ENCODE peak calls at places on chromosomes 7 and 10, in six cellular contexts. Q, K, I, V, U and M are unnamed samples. For H3K9me3, the result is how much of the 10 kb centered on the place peaks cover.

GRCh38 chr10:21675157-21675796 is 141.2 kb downstream of the MLLT10 start:
- DNase-seq in Q (no peak), K (peak), I (peak), V (peak), U (peak), M (no peak)

GRCh38 chr7:121620206-121620605 is 224.1 kb upstream of the FAM3C start:
- DNase-seq in Q (no peak), K (no peak), I (no peak), V (no peak), U (no peak), M (no peak)

GRCh38 chr10:15562116-15562515 is 157.6 kb downstream of the ITGA8 start:
- DNase-seq in Q (no peak), K (no peak), I (no peak), V (no peak), U (no peak), M (no peak)

GRCh38 chr7:116706668-116707126 is 34.7 kb downstream of the MET start:
- DNase-seq in Q (no peak), K (no peak), I (no peak), V (peak), U (no peak), M (no peak)

GRCh38 chr10:76881477-76882220 is 756.0 kb downstream of the KCNMA1 start:
- DNase-seq in Q (no peak), K (no peak), I (no peak), V (no peak), U (no peak), M (no peak)

GRCh38 chr7:87225696-87226095 is 6.2 kb upstream of the TMEM243 start:
- DNase-seq in Q (no peak), K (no peak), I (no peak), V (peak), U (no peak), M (no peak)

GRCh38 chr7:152674860-152675760 is 831 bp downstream of the XRCC2 start:
- DNase-seq in Q (no peak), K (no peak), I (peak), V (peak), U (no peak), M (no peak)

GRCh38 chr7:148503900-148504487 is 86.6 kb upstream of the C7orf33 start:
- DNase-seq in Q (no peak), K (no peak), I (peak), V (peak), U (no peak), M (no peak)

GRCh38 chr7:47046949-47047348 is 535.0 kb downstream of the TNS3 start:
- DNase-seq in Q (no peak), K (no peak), I (no peak), V (no peak), U (peak), M (no peak)

GRCh38 chr7:141737118-141737835 is 881 bp upstream of the SSBP1 start:
- DNase-seq in Q (no peak), K (no peak), I (peak), V (peak), U (no peak), M (no peak)

GRCh38 chr10:104435822-104436221 is 82.2 kb downstream of the CFAP58 start:
- DNase-seq in Q (no peak), K (no peak), I (peak), V (no peak), U (no peak), M (no peak)

GRCh38 chr7:33771422-33771821 is 133.9 kb upstream of the BMPER start:
- DNase-seq in Q (no peak), K (no peak), I (no peak), V (no peak), U (no peak), M (no peak)

GRCh38 chr7:15764986-15765385 is 78.5 kb upstream of the MEOX2 start:
- DNase-seq in Q (no peak), K (no peak), I (no peak), V (no peak), U (peak), M (no peak)

GRCh38 chr10:87618470-87619423 is 40.9 kb upstream of the PAPSS2 start:
- DNase-seq in Q (peak), K (no peak), I (no peak), V (peak), U (no peak), M (no peak)

GRCh38 chr10:55374917-55375316 is 573.9 kb upstream of the PCDH15 start:
- DNase-seq in Q (no peak), K (no peak), I (no peak), V (no peak), U (no peak), M (no peak)

GRCh38 chr10:32938554-32939061 is 19.4 kb downstream of the ITGB1 start:
- DNase-seq in Q (no peak), K (no peak), I (peak), V (peak), U (peak), M (peak)

GRCh38 chr10:30373596-30374327 is 24.7 kb upstream of the MTPAP start:
- DNase-seq in Q (no peak), K (no peak), I (no peak), V (no peak), U (no peak), M (no peak)

GRCh38 chr10:133378251-133379096 is 588 bp upstream of the PAOX start:
- DNase-seq in Q (peak), K (peak), I (peak), V (peak), U (peak), M (peak)

GRCh38 chr10:5629789-5630436 is 36.5 kb downstream of the ASB13 start:
- DNase-seq in Q (peak), K (peak), I (peak), V (peak), U (peak), M (peak)

DNA sequence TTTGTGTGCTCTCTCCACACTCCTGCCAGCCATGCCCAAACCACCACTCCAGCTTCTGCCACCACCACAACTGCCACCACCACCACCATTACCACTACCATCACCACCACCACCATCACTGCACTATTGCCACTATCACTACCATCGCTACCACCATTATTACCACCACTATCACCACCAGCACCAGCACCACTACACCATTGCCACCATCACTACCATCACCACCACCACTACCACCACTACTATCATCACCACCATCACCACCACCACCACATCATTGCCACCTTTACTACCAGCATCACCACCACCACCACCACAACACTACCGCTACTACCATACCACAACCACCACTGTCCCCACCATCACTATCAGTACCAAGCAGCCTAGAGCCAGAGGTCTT is 26.0 kb upstream of the ZNF800 start:
- DNase-seq in Q (no peak), K (no peak), I (no peak), V (no peak), U (no peak), M (no peak)
- H3K9me3 ChIP-seq in Q (under half), K (under half), I (under half), V (under half), U (under half), M (under half)

GRCh38 chr10:71244638-71245419 is 32.5 kb downstream of the UNC5B start:
- DNase-seq in Q (no peak), K (no peak), I (peak), V (no peak), U (peak), M (peak)

GRCh38 chr10:71243756-71244637 is 31.6 kb downstream of the UNC5B start:
- DNase-seq in Q (no peak), K (no peak), I (no peak), V (peak), U (peak), M (no peak)

GRCh38 chr10:71247306-71247705 is 34.9 kb downstream of the UNC5B start:
- DNase-seq in Q (no peak), K (no peak), I (no peak), V (no peak), U (no peak), M (no peak)

GRCh38 chr10:71246591-71247143 is 34.3 kb downstream of the UNC5B start:
- DNase-seq in Q (no peak), K (no peak), I (no peak), V (peak), U (no peak), M (no peak)

GRCh38 chr10:71245420-71246325 is 33.3 kb downstream of the UNC5B start:
- DNase-seq in Q (no peak), K (no peak), I (no peak), V (no peak), U (peak), M (no peak)
- H3K27ac ChIP-seq in Q (no peak), K (no peak), I (peak), V (no peak), U (peak), M (peak)

GRCh38 chr10:72277996-72278667 is 4.4 kb downstream of the DDIT4 start:
- DNase-seq in Q (no peak), K (no peak), I (no peak), V (peak), U (no peak), M (no peak)

GRCh38 chr10:72278668-72279393 is 5.1 kb downstream of the DDIT4 start:
- DNase-seq in Q (no peak), K (no peak), I (no peak), V (peak), U (no peak), M (no peak)

GRCh38 chr10:72276421-72277339 is 3.0 kb downstream of the DDIT4 start:
- DNase-seq in Q (peak), K (no peak), I (no peak), V (peak), U (peak), M (no peak)

GRCh38 chr10:72276013-72276387 is 2.3 kb downstream of the DDIT4 start:
- DNase-seq in Q (peak), K (no peak), I (no peak), V (peak), U (peak), M (no peak)

GRCh38 chr10:72277340-72277995 is 3.7 kb downstream of the DDIT4 start:
- DNase-seq in Q (no peak), K (no peak), I (no peak), V (peak), U (no peak), M (no peak)
- H3K4me3 ChIP-seq in Q (no peak), K (no peak), I (no peak), V (no peak), U (no peak), M (no peak)

DNA sequence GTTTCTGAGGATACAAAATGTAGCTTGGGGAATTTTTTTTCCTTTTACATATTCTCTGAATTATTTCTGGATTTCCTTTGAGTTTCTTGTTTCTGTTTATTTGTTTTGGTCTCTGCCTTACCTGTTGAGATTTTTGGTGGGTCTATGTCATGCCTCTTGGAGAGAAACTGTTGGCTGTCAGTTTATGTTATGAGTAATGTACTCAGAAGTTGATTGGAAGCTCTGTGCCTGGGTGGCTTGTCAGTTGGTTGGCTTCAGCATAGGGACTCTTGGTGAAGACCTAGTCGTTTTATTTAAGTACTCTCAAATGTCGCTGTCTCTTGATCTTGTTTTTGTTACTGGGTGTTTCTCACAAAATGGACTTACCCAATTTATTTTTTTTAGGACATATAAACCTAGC is 132.4 kb downstream of the CDK14 start:
- DNase-seq in Q (no peak), K (no peak), I (no peak), V (no peak), U (no peak), M (no peak)
- H3K9me3 ChIP-seq in Q (under half), K (under half), I (under half), V (under half), U (under half), M (under half)

DNA sequence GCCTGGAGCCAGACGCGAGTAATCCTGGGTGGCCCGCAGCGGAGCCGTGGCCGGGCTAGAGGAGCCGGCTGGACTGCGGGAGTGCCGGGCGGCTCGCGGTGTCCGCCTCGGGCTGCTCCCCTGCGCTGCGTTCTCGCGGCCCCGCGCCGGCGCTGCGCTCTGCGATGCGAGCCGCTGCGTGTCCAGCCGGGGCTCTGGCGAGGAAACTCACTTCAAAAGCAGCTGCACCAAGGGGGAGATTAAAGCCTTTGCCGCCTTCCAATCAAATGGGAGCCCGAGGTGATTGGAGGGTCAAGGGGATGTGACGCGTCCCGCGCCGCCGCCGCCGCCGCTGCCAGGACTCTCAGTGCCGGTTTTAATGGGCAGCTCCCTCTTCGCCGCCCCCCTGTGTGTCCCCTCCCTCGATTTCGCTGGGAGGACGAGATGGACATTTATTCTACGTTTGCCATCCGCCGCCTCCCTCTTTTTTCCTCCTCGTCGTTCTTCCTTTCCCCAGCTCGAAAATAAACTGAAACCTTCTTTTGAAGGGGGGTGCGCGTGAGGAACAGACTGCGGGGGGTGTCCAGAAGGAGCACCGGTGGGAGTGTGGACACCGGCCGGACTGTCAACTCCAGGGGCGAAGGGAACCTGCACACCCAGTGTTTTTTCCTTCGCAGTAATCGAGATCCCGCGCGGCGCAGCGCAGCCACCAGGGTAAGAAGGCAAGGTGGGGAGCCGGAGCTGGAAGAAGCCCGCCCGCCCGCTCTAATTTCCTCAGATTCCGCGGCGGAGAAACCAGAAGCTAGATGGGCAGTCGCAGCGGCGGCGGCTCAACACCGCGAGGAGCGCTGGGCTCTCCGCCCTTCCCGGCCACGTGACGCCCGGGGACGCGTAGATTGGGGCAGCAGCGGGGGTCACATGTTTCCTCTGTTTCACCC is at the start of gene ZNF503:
- DNase-seq in Q (peak), K (peak), I (peak), V (peak), U (peak), M (peak)
- H3K27ac ChIP-seq in Q (peak), K (peak), I (peak), V (peak), U (peak), M (peak)

DNA sequence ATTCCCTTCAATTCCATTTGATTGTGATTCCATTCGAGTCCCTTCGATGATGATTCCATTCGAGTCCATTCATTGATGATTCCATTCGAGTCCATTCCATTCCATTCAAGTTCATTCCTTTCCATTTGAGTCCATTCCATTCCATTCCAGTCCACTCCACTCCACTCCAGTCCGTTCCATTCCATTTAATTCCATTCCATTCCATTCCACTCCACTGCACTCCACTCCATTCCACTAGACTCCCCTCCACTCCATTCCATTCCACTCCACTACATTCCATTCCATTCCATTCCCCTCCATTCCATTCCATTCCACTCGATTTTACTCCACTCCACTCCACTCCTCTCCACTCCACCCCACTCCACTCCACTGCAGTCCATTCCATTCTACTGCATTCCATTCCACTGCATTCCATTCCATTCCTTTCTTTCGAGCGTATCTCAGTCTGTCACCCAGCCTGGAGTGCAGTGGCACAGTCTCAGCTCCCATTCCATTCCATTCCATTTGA is 115.7 kb downstream of the ZNF92 start:
- DNase-seq in Q (no peak), K (no peak), I (no peak), V (no peak), U (no peak), M (no peak)
- H3K4me3 ChIP-seq in Q (no peak), K (no peak), I (no peak), V (no peak), U (no peak), M (no peak)

GRCh38 chr10:82313401-82313800 is 438.4 kb downstream of the NRG3 start:
- DNase-seq in Q (no peak), K (no peak), I (no peak), V (no peak), U (no peak), M (no peak)

GRCh38 chr10:82321734-82322133 is 446.7 kb downstream of the NRG3 start:
- DNase-seq in Q (no peak), K (no peak), I (no peak), V (no peak), U (no peak), M (no peak)

GRCh38 chr10:82319558-82319957 is 444.6 kb downstream of the NRG3 start:
- DNase-seq in Q (no peak), K (no peak), I (no peak), V (no peak), U (no peak), M (no peak)

GRCh38 chr10:82318533-82318932 is 443.5 kb downstream of the NRG3 start:
- DNase-seq in Q (no peak), K (no peak), I (no peak), V (no peak), U (no peak), M (no peak)

GRCh38 chr10:82319046-82319445 is 444.1 kb downstream of the NRG3 start:
- DNase-seq in Q (no peak), K (no peak), I (no peak), V (no peak), U (no peak), M (no peak)
- H3K9me3 ChIP-seq in Q (under half), K (under half), I (under half), V (under half), U (under half), M (under half)

DNA sequence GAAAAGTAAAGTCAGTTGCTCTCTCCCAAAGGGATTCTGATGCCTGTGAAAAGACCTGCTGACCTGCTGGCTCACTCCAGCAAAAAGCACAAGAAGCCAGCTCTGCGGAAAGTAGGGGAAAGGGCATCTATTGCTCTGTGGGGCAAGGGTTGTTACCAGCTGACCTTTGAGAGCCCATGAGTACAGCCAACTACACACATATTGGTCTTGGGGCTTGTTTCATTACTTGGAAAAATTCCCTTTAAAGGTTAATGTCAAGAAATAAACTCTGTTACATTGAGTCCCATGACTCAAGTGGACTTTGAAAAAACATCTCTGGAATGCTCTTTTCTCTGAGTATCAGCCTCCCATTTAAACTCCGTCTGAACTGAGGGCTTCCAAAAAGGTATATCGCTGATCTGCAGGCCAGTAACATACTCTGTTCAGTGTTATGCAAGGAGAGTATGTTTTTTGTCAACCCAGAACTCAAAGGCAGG is 53.2 kb downstream of the PANK1 start:
- DNase-seq in Q (no peak), K (no peak), I (no peak), V (no peak), U (no peak), M (peak)
- H3K27ac ChIP-seq in Q (no peak), K (no peak), I (no peak), V (no peak), U (peak), M (peak)

GRCh38 chr10:79241990-79242619 is 105.2 kb upstream of the PPIF start:
- DNase-seq in Q (peak), K (no peak), I (peak), V (no peak), U (peak), M (peak)
- H3K4me3 ChIP-seq in Q (peak), K (peak), I (peak), V (no peak), U (peak), M (peak)